ENCODE peak calls at places on chromosomes 6 and 20, in six cellular contexts. X, L, Q, J, N and E are unnamed samples.

GRCh38 chr20:34085544-34086040 is 26.5 kb downstream of the EIF2S2 start:
- DNase-seq in J (no peak), L (no peak), N (peak; percentile 87), X (no peak), Q (no peak), E (no peak)

GRCh38 chr20:14878676-14879019 is 541.2 kb upstream of the FLRT3 start:
- DNase-seq in X (no peak), N (no peak), J (no peak), L (no peak), Q (no peak), E (no peak)

GRCh38 chr6:101386982-101387381 is 6.5 kb upstream of the GRIK2 start:
- DNase-seq in L (no peak), J (no peak), Q (no peak), X (no peak), N (no peak), E (peak; percentile 39)

GRCh38 chr6:17878734-17879133 is 108.7 kb downstream of the KIF13A start:
- DNase-seq in Q (no peak), L (no peak), N (no peak), X (no peak), J (no peak), E (no peak)

GRCh38 chr6:102813489-102814275 is 1420.2 kb downstream of the GRIK2 start:
- DNase-seq in N (no peak), Q (no peak), L (peak; percentile 8), J (no peak), X (no peak), E (no peak)

GRCh38 chr6:109093732-109094131 is 914 bp downstream of the SESN1 start:
- DNase-seq in X (peak; percentile 14), N (no peak), Q (no peak), J (no peak), L (no peak), E (no peak)

GRCh38 chr20:44993343-44993742 is 27.0 kb downstream of the STK4 start:
- DNase-seq in Q (no peak), N (peak; percentile 27), X (peak; percentile 12), L (no peak), J (no peak), E (peak; percentile 35)

GRCh38 chr20:57840504-57841296 is 130.9 kb upstream of the PMEPA1 start:
- DNase-seq in N (no peak), Q (no peak), X (no peak), L (no peak), J (no peak), E (no peak)

GRCh38 chr6:126721581-126722145 is 381.7 kb downstream of the CENPW start:
- DNase-seq in L (peak; percentile 49), X (peak; percentile 95), J (no peak), N (no peak), Q (no peak), E (peak; percentile 83)

GRCh38 chr6:169233181-169233580 is 20.5 kb downstream of the THBS2 start:
- DNase-seq in Q (peak; percentile 19), X (no peak), N (no peak), L (no peak), J (no peak), E (no peak)

GRCh38 chr20:36305602-36306556 is at the start of gene DLGAP4:
- DNase-seq in L (no peak), Q (no peak), J (no peak), X (no peak), N (no peak), E (peak; percentile 54)

GRCh38 chr6:167109661-167110060 is 13.2 kb upstream of the CCR6 start:
- DNase-seq in X (no peak), Q (no peak), J (no peak), L (no peak), N (no peak), E (no peak)

GRCh38 chr6:75530696-75531095 is 37.1 kb upstream of the FILIP1 start:
- DNase-seq in N (no peak), L (no peak), Q (no peak), X (peak; percentile 18), J (no peak), E (peak; percentile 85)

GRCh38 chr20:60481051-60481741 is 523.0 kb downstream of the CDH26 start:
- DNase-seq in Q (no peak), N (no peak), J (no peak), X (no peak), L (no peak), E (no peak)

GRCh38 chr6:32643904-32644303 is 6.7 kb downstream of the HLA-DQA1 start:
- DNase-seq in Q (no peak), L (no peak), X (no peak), J (no peak), N (no peak), E (no peak)

GRCh38 chr6:150008588-150008987 is 16.7 kb downstream of the RAET1L start:
- DNase-seq in Q (no peak), N (peak; percentile 64), X (no peak), L (peak; percentile 47), J (no peak), E (no peak)

GRCh38 chr20:47397652-47398301 is 41.3 kb upstream of the ZMYND8 start:
- DNase-seq in L (no peak), J (no peak), X (no peak), N (no peak), Q (no peak), E (no peak)

DNA sequence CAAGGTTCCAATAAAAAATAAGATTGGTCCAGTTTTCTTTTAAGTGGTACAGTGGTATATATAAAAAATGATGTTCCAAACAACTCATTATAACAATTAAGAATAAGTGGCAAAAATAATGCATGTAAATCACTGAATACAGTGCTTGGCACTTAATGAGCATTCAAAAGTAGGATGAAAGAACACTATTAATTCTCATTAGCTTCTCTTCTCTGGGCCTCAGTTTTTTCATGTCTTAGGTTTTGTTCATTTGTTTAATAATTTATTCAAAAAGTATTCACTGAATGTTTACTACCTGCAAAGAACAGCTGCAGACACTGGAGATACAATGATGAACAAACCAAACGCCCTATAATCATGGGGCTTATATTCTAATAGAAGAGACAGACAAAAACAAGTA is 21.1 kb downstream of the BCL2L1 start:
- DNase-seq in X (no peak), J (no peak), N (no peak), Q (no peak), L (no peak), E (no peak)
- H3K4me1 ChIP-seq in X (peaks cover 25% of the 10 kb centered on the region), J (no peaks in the 10 kb centered on the region), N (peaks cover 60% of the 10 kb centered on the region), Q (peaks cover 54% of the 10 kb centered on the region), L (peaks cover 81% of the 10 kb centered on the region), E (no peaks in the 10 kb centered on the region)

GRCh38 chr20:49287555-49288249 is 9.8 kb upstream of the ZNFX1 start:
- DNase-seq in N (peak; percentile 30), X (peak; percentile 73), Q (no peak), J (no peak), L (no peak), E (peak; percentile 70)

GRCh38 chr20:49284818-49285217 is 7.0 kb upstream of the ZNFX1 start:
- DNase-seq in J (no peak), Q (no peak), X (no peak), N (no peak), L (no peak), E (no peak)

GRCh38 chr20:49286689-49287551 is 9.1 kb upstream of the ZNFX1 start:
- DNase-seq in L (no peak), X (peak; percentile 36), J (no peak), N (peak; percentile 31), Q (no peak), E (no peak)

GRCh38 chr20:49285233-49285668 is 7.4 kb upstream of the ZNFX1 start:
- DNase-seq in X (no peak), J (no peak), L (no peak), Q (no peak), N (no peak), E (no peak)

GRCh38 chr20:49285813-49286494 is 8.1 kb upstream of the ZNFX1 start:
- DNase-seq in L (no peak), J (no peak), N (no peak), X (no peak), Q (no peak), E (no peak)
- H3K4me3 ChIP-seq in L (no peak overlapping the region), J (no peak overlapping the region), N (peak overlapping the region; percentile 93), X (no peak overlapping the region), Q (no peak overlapping the region), E (no peak overlapping the region)

DNA sequence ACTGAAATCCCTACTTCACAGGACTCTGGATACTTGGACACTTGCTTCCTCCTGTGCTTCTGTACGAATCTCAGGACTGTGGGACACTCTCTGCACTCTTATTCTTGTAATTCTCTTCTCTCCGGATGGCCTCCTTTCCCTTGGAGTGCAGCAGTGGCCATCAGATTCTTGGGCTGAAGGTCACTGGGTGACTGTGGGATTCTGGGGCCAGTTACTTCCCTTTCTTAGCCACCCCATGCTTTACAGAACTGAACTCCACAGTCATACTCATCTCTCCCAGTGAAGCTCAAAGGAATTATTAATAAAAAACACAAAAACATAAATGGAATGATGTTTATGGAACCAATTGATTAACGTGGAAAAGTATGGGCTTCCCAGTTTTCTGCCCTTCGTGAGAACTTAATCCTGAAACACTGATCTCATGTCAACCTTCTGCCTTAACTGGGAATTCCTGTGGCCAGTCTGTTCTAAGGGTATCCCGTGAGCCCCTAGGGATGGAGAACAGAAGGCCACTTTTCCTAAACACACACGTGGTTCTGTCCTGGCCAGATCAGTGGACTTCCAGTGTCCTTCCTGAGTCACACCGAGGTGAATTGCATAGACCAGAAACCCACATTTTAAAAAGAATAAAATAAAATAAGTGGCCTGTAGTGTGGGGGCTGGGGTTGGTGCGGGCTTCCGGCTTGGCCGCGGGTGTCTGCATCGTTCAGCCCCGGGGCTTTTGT is 23.6 kb upstream of the HLA-E start:
- DNase-seq in J (no peak), N (no peak), L (no peak), X (no peak), Q (no peak), E (no peak)
- TF ChIP-seq CTCF in J (no peak), N (no peak), L (no peak), X (no peak), Q (no peak), E (no peak)

GRCh38 chr20:25223179-25223661 is 24.7 kb upstream of the PYGB start:
- DNase-seq in L (peak; percentile 76), Q (no peak), N (peak; percentile 74), X (peak; percentile 97), J (no peak), E (no peak)

GRCh38 chr20:25220021-25220730 is 24.7 kb downstream of the ENTPD6 start:
- DNase-seq in N (no peak), X (no peak), Q (peak; percentile 15), L (no peak), J (no peak), E (peak; percentile 13)

GRCh38 chr20:25222461-25223178 is 25.3 kb upstream of the PYGB start:
- DNase-seq in J (no peak), L (no peak), X (no peak), N (peak; percentile 21), Q (peak; percentile 19), E (no peak)

GRCh38 chr20:25220810-25221591 is 25.5 kb downstream of the ENTPD6 start:
- DNase-seq in N (no peak), L (no peak), X (no peak), J (no peak), Q (peak; percentile 12), E (no peak)

DNA sequence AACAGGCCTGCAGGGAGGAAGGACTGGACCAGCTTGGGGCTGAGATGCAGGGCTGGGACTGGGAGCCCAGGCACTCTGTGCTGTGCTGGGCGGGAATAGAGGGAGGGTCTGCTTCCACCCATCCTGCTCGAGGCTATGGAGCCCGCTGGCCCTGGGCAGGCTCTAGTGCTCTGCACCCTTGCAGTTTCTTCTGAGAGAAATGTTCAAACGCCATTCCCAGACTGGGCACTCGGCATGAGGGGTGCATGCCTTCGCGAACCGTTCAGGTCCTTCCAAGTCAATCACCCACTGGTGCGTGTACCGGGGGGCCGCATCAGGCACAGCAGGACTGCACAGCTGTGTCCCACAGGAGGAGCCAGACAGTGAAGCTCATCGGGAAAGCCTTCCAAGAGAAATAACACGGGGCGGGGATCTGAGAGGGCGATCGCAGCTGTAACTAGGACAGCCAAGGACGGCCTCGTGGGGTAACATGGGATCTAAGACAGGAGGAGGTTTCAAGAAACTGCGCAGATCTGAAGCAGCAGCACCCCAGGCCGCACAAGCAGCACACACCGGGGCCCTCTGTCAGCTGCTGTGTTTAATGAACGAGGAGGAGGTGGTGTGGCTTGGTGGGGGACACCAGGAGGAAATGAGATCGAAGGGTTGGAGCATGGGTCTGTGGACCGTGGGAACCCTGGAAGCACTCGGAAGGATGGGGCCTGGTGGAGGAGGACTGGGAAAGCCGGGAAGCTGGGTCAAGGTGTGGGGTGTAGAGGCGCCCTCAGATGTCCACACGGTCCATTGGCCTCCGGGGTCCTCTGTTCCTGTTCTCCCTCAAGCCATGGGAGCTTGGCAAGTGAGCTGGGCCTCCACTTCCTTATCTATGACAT is 26.1 kb upstream of the PYGB start:
- DNase-seq in N (no peak), L (no peak), Q (peak; percentile 64), J (peak; percentile 49), X (no peak), E (no peak)
- H3K4me1 ChIP-seq in N (peaks cover 22% of the 10 kb centered on the region), L (peaks cover 17% of the 10 kb centered on the region), Q (peaks cover 8% of the 10 kb centered on the region), J (no peaks in the 10 kb centered on the region), X (peaks cover 8% of the 10 kb centered on the region), E (peaks cover 17% of the 10 kb centered on the region)